ENCODE peak calls at places on chromosomes 11 and 22, in eight cellular contexts. N is fibroblast of lung, B is stomach, D is HFF-Myc, A is tibial artery, F is cardiac fibroblast, M is AG04449, C is body of pancreas. K is an unnamed sample.

GRCh38 chr11:70671083-70671482 is 272.8 kb downstream of the CTTN start:
- DNase-seq in N (no peak), B (no peak), D (no peak), A (no peak), F (no peak), M (no peak), C (no peak), K (no peak)

GRCh38 chr22:23306438-23306921 is 126.2 kb downstream of the BCR start:
- DNase-seq in N (peak; percentile 60), B (no peak), D (no peak), A (peak; percentile 73), F (peak; percentile 91), M (no peak), C (no peak), K (peak; percentile 30)

GRCh38 chr11:45501277-45501979 is 164.0 kb downstream of the CHST1 start:
- DNase-seq in N (no peak), B (no peak), D (no peak), A (no peak), F (peak; percentile 11), M (no peak), C (no peak), K (no peak)

GRCh38 chr11:44825058-44825795 is 98.5 kb downstream of the TSPAN18 start:
- DNase-seq in N (no peak), B (no peak), D (no peak), A (no peak), F (no peak), M (no peak), C (no peak), K (no peak)

GRCh38 chr22:44163536-44163935 is 17.2 kb upstream of the PARVG start:
- DNase-seq in N (no peak), B (no peak), D (no peak), A (no peak), F (no peak), M (no peak), C (no peak), K (no peak)

GRCh38 chr11:84871116-84871515 is 756.0 kb downstream of the DLG2 start:
- DNase-seq in N (peak; percentile 44), B (no peak), D (no peak), A (no peak), F (no peak), M (no peak), C (no peak), K (peak; percentile 65)

GRCh38 chr22:40361100-40361499 is 9.3 kb upstream of the SGSM3 start:
- DNase-seq in N (no peak), B (no peak), D (no peak), A (no peak), F (no peak), M (no peak), C (no peak), K (no peak)

GRCh38 chr11:119365071-119365591 is 16.4 kb downstream of the USP2 start:
- DNase-seq in N (peak; percentile 22), B (no peak), D (no peak), A (peak; percentile 69), F (no peak), M (no peak), C (no peak), K (no peak)

GRCh38 chr11:1330473-1330872 is 21.0 kb upstream of the TOLLIP start:
- DNase-seq in N (no peak), B (no peak), D (no peak), A (peak; percentile 43), F (no peak), M (no peak), C (no peak), K (no peak)

GRCh38 chr11:96130061-96130460 is 206.2 kb upstream of the MTMR2 start:
- DNase-seq in N (no peak), B (no peak), D (no peak), A (no peak), F (no peak), M (no peak), C (no peak), K (no peak)

GRCh38 chr11:102157219-102157618 is 47.0 kb downstream of the YAP1 start:
- DNase-seq in N (peak; percentile 82), B (peak; percentile 86), D (no peak), A (peak; percentile 81), F (peak; percentile 96), M (no peak), C (peak; percentile 65), K (peak; percentile 61)

GRCh38 chr11:41256060-41256459 is 203.4 kb downstream of the LRRC4C start:
- DNase-seq in N (no peak), B (no peak), D (no peak), A (no peak), F (no peak), M (no peak), C (no peak), K (no peak)

GRCh38 chr11:121727942-121728341 is 275.2 kb upstream of the SORL1-AS1 start:
- DNase-seq in N (no peak), B (no peak), D (no peak), A (no peak), F (no peak), M (no peak), C (no peak), K (no peak)

GRCh38 chr11:3134218-3134621 is 30.9 kb downstream of the OSBPL5 start:
- DNase-seq in N (no peak), B (no peak), D (no peak), A (peak; percentile 61), F (no peak), M (no peak), C (no peak), K (no peak)

GRCh38 chr11:97000481-97000880 is 610.7 kb downstream of the JRKL start:
- DNase-seq in N (no peak), B (no peak), D (no peak), A (no peak), F (no peak), M (no peak), C (no peak), K (no peak)

GRCh38 chr22:17772963-17773605 is 1.2 kb downstream of the BID start:
- DNase-seq in N (peak; percentile 62), B (no peak), D (no peak), A (no peak), F (peak; percentile 19), M (no peak), C (no peak), K (peak; percentile 25)

GRCh38 chr22:17770180-17771077 is 3.8 kb downstream of the BID start:
- DNase-seq in N (no peak), B (no peak), D (no peak), A (no peak), F (no peak), M (no peak), C (no peak), K (no peak)

GRCh38 chr22:17774206-17774927 is at the start of gene BID:
- DNase-seq in N (peak; percentile 30), B (peak; percentile 60), D (no peak), A (no peak), F (no peak), M (no peak), C (peak; percentile 30), K (no peak)

GRCh38 chr22:17773606-17774205 is 563 bp downstream of the BID start:
- DNase-seq in N (peak; percentile 35), B (peak; percentile 59), D (no peak), A (no peak), F (no peak), M (no peak), C (peak; percentile 42), K (peak; percentile 30)

DNA sequence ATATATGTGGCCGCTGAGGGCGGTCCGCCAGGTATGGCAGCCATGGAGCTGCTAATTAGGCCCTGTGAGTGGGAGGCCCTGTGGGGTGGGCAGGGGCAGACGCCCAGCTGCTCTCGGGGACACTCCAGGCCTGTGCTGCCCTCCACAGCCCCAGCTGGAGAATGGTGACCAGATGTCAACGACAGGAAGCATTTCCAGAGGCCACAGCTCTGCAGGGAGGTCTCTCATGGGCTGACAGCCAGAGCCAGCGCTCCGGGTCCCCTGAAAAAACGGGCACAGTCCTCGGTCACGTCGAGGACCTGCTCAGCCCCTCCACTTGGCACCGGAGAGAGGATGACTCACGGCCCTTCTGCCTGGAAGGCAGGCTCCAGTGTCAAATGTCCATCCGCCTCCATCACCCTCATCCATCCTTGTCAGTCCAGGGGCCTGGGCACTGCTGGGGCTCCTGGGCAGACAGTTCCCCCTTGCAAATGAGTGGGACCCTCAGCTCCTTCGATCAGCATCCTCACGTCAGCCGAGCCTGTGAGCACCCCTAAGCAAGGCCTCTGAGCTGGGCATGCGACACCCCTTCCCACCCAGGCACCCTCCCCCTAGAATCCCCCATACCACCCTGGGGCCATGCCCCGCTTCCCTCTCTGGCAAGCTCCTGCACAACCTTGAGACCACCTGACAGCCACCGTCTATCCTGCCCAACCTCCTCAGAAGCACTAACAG is 1.9 kb downstream of the BID start:
- DNase-seq in N (peak; percentile 44), B (no peak), D (no peak), A (no peak), F (no peak), M (no peak), C (no peak), K (no peak)
- TF ChIP-seq CTCF in N (no peak), B (no peak), D (no peak), A (no peak), F (no peak), M (no peak), C (no peak), K (no peak)

DNA sequence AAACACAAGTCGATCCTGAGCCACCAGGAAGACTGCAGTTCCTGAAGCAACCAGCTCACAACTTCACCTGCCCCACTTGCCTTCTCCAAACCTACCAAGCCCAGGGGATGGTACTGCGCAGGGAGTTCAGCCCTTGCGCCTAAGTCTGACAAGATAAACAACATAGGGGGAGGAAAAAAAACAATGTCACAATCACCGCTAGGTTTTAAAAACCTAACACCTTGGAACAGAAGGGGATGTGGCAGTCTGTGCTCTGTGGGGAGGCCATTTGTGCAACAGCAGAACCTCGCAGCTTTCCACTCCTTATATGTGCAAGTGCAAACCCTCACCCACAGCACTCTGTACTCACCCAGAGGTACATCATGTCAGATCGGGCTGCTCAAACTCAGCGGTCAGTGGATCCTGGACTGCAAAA is 134.2 kb downstream of the RBFOX2 start:
- DNase-seq in N (no peak), B (no peak), D (no peak), A (peak; percentile 77), F (peak; percentile 32), M (no peak), C (no peak), K (peak; percentile 32)
- H3K4me3 ChIP-seq in N (peak overlapping the region; percentile 11), B (peak overlapping the region; percentile 32), D (no peak overlapping the region), A (peak overlapping the region; percentile 55), F (peak overlapping the region; percentile 29), M (no peak overlapping the region), C (no peak overlapping the region), K (peak overlapping the region; percentile 4)

DNA sequence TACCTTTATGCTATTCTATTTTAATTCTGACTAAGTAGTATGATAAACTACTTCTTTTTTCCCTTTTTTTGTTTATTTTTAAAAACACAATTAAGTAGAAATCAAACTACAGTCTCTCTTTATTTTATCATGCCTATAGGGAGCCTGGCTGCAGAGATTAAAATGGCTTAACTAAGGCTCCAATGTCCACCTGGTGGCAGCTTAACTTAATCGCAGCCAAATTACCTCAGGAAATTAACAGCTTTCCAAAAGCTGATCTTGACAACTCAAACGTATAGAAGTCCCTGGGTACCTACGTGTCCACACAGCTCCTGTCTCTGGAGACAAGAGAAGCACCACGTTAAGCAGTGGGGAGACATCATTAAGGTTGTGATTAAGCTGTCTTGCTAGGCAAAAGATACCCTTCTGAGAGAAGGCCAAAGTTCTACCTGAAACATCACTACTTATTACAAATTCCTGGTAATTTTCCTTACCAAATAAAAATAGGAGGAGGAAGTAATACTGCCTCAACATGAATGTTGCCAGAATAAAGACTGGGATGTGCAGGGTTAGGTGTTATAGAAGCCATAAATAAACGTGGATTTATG is 63.2 kb upstream of the SNX19 start:
- DNase-seq in N (peak; percentile 34), B (no peak), D (no peak), A (no peak), F (peak; percentile 61), M (no peak), C (no peak), K (peak; percentile 39)
- TF ChIP-seq CTCF in N (peak; percentile 65), B (no peak), D (peak; percentile 61), A (peak; percentile 27), F (peak; percentile 67), M (peak; percentile 48), C (no peak), K (peak; percentile 63)

GRCh38 chr22:46504586-46504985 is 32.8 kb downstream of the CELSR1 start:
- DNase-seq in N (peak; percentile 64), B (no peak), D (no peak), A (no peak), F (no peak), M (no peak), C (no peak), K (no peak)
- H3K4me3 ChIP-seq in N (no peak overlapping the region), B (no peak overlapping the region), D (no peak overlapping the region), A (no peak overlapping the region), F (no peak overlapping the region), M (no peak overlapping the region), C (no peak overlapping the region), K (no peak overlapping the region)

K was measured in astrocyte of the spinal cord.